ENCODE peak calls at places on chromosomes 13 and 19, in nine cellular contexts. C is cardiac septum; E is SK-N-SH; P is AG20443; F is left cardiac atrium; S is NCI-H774; O is stimulated activated CD8-positive, alpha-beta memory T cell treated with anti-CD3 and anti-CD28 coated beads, Interleukin-7, amount 100 ng/mL, for 24 hours; J is activated T-helper 1 cell treated with anti-CD3 and anti-CD28 coated beads, Interleukin-2, amount 50 U/mL, for 16 hours; M is GM04503. Z is an unnamed sample.

GRCh38 chr13:73215807-73216206 is 157.0 kb downstream of the KLF5 start:
- DNase-seq in C (no peak), E (no peak), P (peak), F (no peak), S (no peak), O (no peak), J (no peak), M (peak), Z (no peak)

GRCh38 chr13:98880673-98881072 is 97.2 kb downstream of the DOCK9 start:
- DNase-seq in C (no peak), E (no peak), P (no peak), F (no peak), S (no peak), O (no peak), J (no peak), M (no peak), Z (no peak)

GRCh38 chr19:10782795-10783194 is 53.2 kb downstream of the TMED1 start:
- DNase-seq in C (no peak), E (no peak), P (no peak), F (no peak), S (no peak), O (no peak), J (no peak), M (no peak), Z (no peak)

GRCh38 chr19:24127601-24128000 is 40.6 kb downstream of the ZNF254 start:
- DNase-seq in C (no peak), E (no peak), P (no peak), F (no peak), S (no peak), O (no peak), J (no peak), M (no peak), Z (no peak)

GRCh38 chr13:36766295-36766694 is 52.7 kb upstream of the RFXAP start:
- DNase-seq in C (no peak), E (no peak), P (no peak), F (no peak), S (no peak), O (no peak), J (no peak), M (peak), Z (no peak)

GRCh38 chr19:13153627-13154240 is 3.5 kb downstream of the IER2 start:
- DNase-seq in C (no peak), E (no peak), P (peak), F (peak), S (no peak), O (no peak), J (no peak), M (no peak), Z (peak)

GRCh38 chr13:39810091-39810877 is 154.8 kb downstream of the COG6 start:
- DNase-seq in C (no peak), E (no peak), P (no peak), F (no peak), S (no peak), O (no peak), J (no peak), M (no peak), Z (no peak)

GRCh38 chr19:50003810-50004419 is 21.3 kb downstream of the VRK3 start:
- DNase-seq in C (no peak), E (no peak), P (peak), F (peak), S (no peak), O (no peak), J (no peak), M (peak), Z (no peak)

GRCh38 chr19:47157455-47158321 is 27.1 kb downstream of the SAE1 start:
- DNase-seq in C (peak), E (no peak), P (peak), F (peak), S (no peak), O (no peak), J (no peak), M (peak), Z (peak)

GRCh38 chr13:111005808-111006494 is 91.1 kb upstream of the ANKRD10 start:
- DNase-seq in C (peak), E (no peak), P (peak), F (peak), S (peak), O (no peak), J (no peak), M (no peak), Z (no peak)

GRCh38 chr13:99421758-99422555 is 79.3 kb upstream of the TM9SF2 start:
- DNase-seq in C (peak), E (no peak), P (no peak), F (no peak), S (no peak), O (no peak), J (no peak), M (no peak), Z (no peak)

GRCh38 chr13:93965587-93965986 is 513.9 kb downstream of the DCT start:
- DNase-seq in C (no peak), E (no peak), P (no peak), F (no peak), S (no peak), O (no peak), J (no peak), M (no peak), Z (no peak)

GRCh38 chr19:17327068-17327653 is 7.5 kb downstream of the ANO8 start:
- DNase-seq in C (no peak), E (no peak), P (no peak), F (no peak), S (no peak), O (no peak), J (no peak), M (no peak), Z (no peak)

GRCh38 chr13:57631607-57632275 is at the start of gene PCDH17:
- DNase-seq in C (peak), E (peak), P (peak), F (peak), S (no peak), O (no peak), J (no peak), M (no peak), Z (no peak)

GRCh38 chr19:56837892-56838679 is 2.4 kb downstream of the PEG3 start:
- DNase-seq in C (peak), E (peak), P (no peak), F (peak), S (no peak), O (no peak), J (no peak), M (no peak), Z (peak)

GRCh38 chr13:114107686-114108081 is 24.7 kb downstream of the RASA3 start:
- DNase-seq in C (peak), E (peak), P (peak), F (peak), S (no peak), O (no peak), J (no peak), M (peak), Z (no peak)

GRCh38 chr19:54422136-54422535 is 6.9 kb downstream of the TTYH1 start:
- DNase-seq in C (no peak), E (no peak), P (peak), F (no peak), S (no peak), O (no peak), J (no peak), M (no peak), Z (no peak)

GRCh38 chr13:21894091-21894490 is 223.2 kb downstream of the FGF9 start:
- DNase-seq in C (no peak), E (no peak), P (no peak), F (no peak), S (peak), O (no peak), J (no peak), M (no peak), Z (peak)

GRCh38 chr19:33191501-33191900 is 2.6 kb upstream of the LRP3 start:
- DNase-seq in C (peak), E (no peak), P (no peak), F (no peak), S (no peak), O (no peak), J (no peak), M (no peak), Z (no peak)

GRCh38 chr19:44356383-44357111 is at the start of gene ZNF112:
- DNase-seq in C (peak), E (peak), P (peak), F (peak), S (peak), O (no peak), J (no peak), M (peak), Z (peak)

GRCh38 chr13:31056650-31057275 is 104.9 kb downstream of the HSPH1 start:
- DNase-seq in C (no peak), E (peak), P (peak), F (no peak), S (no peak), O (no peak), J (no peak), M (no peak), Z (no peak)

GRCh38 chr19:56642711-56643459 is at the start of gene SMIM17:
- DNase-seq in C (no peak), E (peak), P (no peak), F (no peak), S (no peak), O (no peak), J (no peak), M (no peak), Z (no peak)

GRCh38 chr13:38863536-38863935 is 127.1 kb downstream of the STOML3 start:
- DNase-seq in C (no peak), E (no peak), P (no peak), F (no peak), S (no peak), O (no peak), J (no peak), M (no peak), Z (no peak)

GRCh38 chr13:101474419-101474957 is 22.0 kb downstream of the ITGBL1 start:
- DNase-seq in C (no peak), E (no peak), P (no peak), F (no peak), S (no peak), O (no peak), J (no peak), M (no peak), Z (no peak)

GRCh38 chr19:10191347-10191746 is 3.4 kb downstream of the DNMT1 start:
- DNase-seq in C (no peak), E (no peak), P (peak), F (peak), S (no peak), O (no peak), J (no peak), M (peak), Z (no peak)

GRCh38 chr13:32737111-32737571 is 150.9 kb downstream of the PDS5B start:
- DNase-seq in C (no peak), E (no peak), P (peak), F (no peak), S (no peak), O (no peak), J (no peak), M (no peak), Z (no peak)

GRCh38 chr19:2149980-2150793 is 1.2 kb downstream of the AP3D1 start:
- DNase-seq in C (no peak), E (peak), P (no peak), F (no peak), S (no peak), O (no peak), J (no peak), M (no peak), Z (peak)

GRCh38 chr19:7349961-7350711 is 1.4 kb downstream of the ARHGEF18 start:
- DNase-seq in C (no peak), E (no peak), P (no peak), F (no peak), S (no peak), O (no peak), J (no peak), M (no peak), Z (no peak)

GRCh38 chr19:51111606-51112005 is 3.4 kb upstream of the CTU1 start:
- DNase-seq in C (peak), E (no peak), P (no peak), F (no peak), S (no peak), O (no peak), J (no peak), M (no peak), Z (no peak)

GRCh38 chr13:47788844-47789243 is 212.2 kb downstream of the SUCLA2 start:
- DNase-seq in C (no peak), E (no peak), P (no peak), F (no peak), S (no peak), O (no peak), J (no peak), M (no peak), Z (no peak)

GRCh38 chr13:27605099-27605498 is 15.2 kb downstream of the LNX2 start:
- DNase-seq in C (no peak), E (no peak), P (no peak), F (no peak), S (no peak), O (no peak), J (no peak), M (no peak), Z (no peak)

GRCh38 chr13:26053418-26053980 is 1.7 kb upstream of the SHISA2 start:
- DNase-seq in C (no peak), E (no peak), P (no peak), F (no peak), S (no peak), O (no peak), J (no peak), M (no peak), Z (no peak)

GRCh38 chr13:39365879-39366278 is 237.1 kb downstream of the LHFPL6 start:
- DNase-seq in C (no peak), E (no peak), P (no peak), F (no peak), S (no peak), O (no peak), J (no peak), M (no peak), Z (no peak)

GRCh38 chr19:48152552-48152951 is 17.6 kb downstream of the LIG1 start:
- DNase-seq in C (no peak), E (peak), P (peak), F (peak), S (peak), O (peak), J (peak), M (peak), Z (peak)

GRCh38 chr13:28434934-28435333 is 60.0 kb downstream of the FLT1 start:
- DNase-seq in C (no peak), E (no peak), P (peak), F (no peak), S (no peak), O (no peak), J (no peak), M (no peak), Z (no peak)

GRCh38 chr19:15551183-15552004 is 43.1 kb downstream of the CYP4F22 start:
- DNase-seq in C (no peak), E (peak), P (peak), F (peak), S (peak), O (peak), J (peak), M (no peak), Z (peak)

GRCh38 chr19:45075215-45076028 is 856 bp downstream of the ZNF296 start:
- DNase-seq in C (peak), E (no peak), P (peak), F (peak), S (peak), O (no peak), J (no peak), M (no peak), Z (peak)